ENCODE peak calls at places on chromosome 6, in six cellular contexts. One of them, this sample, is unnamed.

GRCh38 chr6:170174771-170175643 is 115.9 kb downstream of the DLL1 start:
- DNase-seq in nephron progenitor cell: no peak
- DNase-seq in CD8-positive, alpha-beta T cell: no peak
- DNase-seq in psoas muscle: peak; percentile 44
- DNase-seq in suprapubic skin: peak; percentile 56
- DNase-seq in lung: no peak
- DNase-seq in this sample: peak; percentile 66

GRCh38 chr6:129501401-129502051 is 208.5 kb downstream of the ARHGAP18 start:
- DNase-seq in nephron progenitor cell: peak; percentile 27
- DNase-seq in CD8-positive, alpha-beta T cell: no peak
- DNase-seq in psoas muscle: peak; percentile 71
- DNase-seq in suprapubic skin: no peak
- DNase-seq in lung: peak; percentile 66
- DNase-seq in this sample: peak; percentile 71

GRCh38 chr6:67544851-67545452 is 1090.1 kb upstream of the ADGRB3 start:
- DNase-seq in nephron progenitor cell: no peak
- DNase-seq in CD8-positive, alpha-beta T cell: no peak
- DNase-seq in psoas muscle: no peak
- DNase-seq in suprapubic skin: no peak
- DNase-seq in lung: no peak
- DNase-seq in this sample: no peak

GRCh38 chr6:130322673-130323268 is 43.0 kb upstream of the TMEM200A start:
- DNase-seq in nephron progenitor cell: peak; percentile 33
- DNase-seq in CD8-positive, alpha-beta T cell: peak; percentile 42
- DNase-seq in psoas muscle: peak; percentile 53
- DNase-seq in suprapubic skin: no peak
- DNase-seq in lung: no peak
- DNase-seq in this sample: no peak

GRCh38 chr6:40425192-40425919 is 161.8 kb downstream of the LRFN2 start:
- DNase-seq in nephron progenitor cell: no peak
- DNase-seq in CD8-positive, alpha-beta T cell: no peak
- DNase-seq in psoas muscle: no peak
- DNase-seq in suprapubic skin: no peak
- DNase-seq in lung: no peak
- DNase-seq in this sample: no peak

GRCh38 chr6:135115411-135116293 is 61.0 kb upstream of the HBS1L start:
- DNase-seq in nephron progenitor cell: no peak
- DNase-seq in CD8-positive, alpha-beta T cell: no peak
- DNase-seq in psoas muscle: no peak
- DNase-seq in suprapubic skin: no peak
- DNase-seq in lung: no peak
- DNase-seq in this sample: no peak

GRCh38 chr6:19860235-19860877 is 23.2 kb downstream of the ID4 start:
- DNase-seq in nephron progenitor cell: no peak
- DNase-seq in CD8-positive, alpha-beta T cell: no peak
- DNase-seq in psoas muscle: no peak
- DNase-seq in suprapubic skin: no peak
- DNase-seq in lung: peak; percentile 41
- DNase-seq in this sample: no peak

GRCh38 chr6:69705954-69706353 is 90.9 kb downstream of the LMBRD1 start:
- DNase-seq in nephron progenitor cell: no peak
- DNase-seq in CD8-positive, alpha-beta T cell: no peak
- DNase-seq in psoas muscle: no peak
- DNase-seq in suprapubic skin: no peak
- DNase-seq in lung: no peak
- DNase-seq in this sample: no peak

GRCh38 chr6:56532766-56533551 is 109.7 kb downstream of the DST start:
- DNase-seq in nephron progenitor cell: no peak
- DNase-seq in CD8-positive, alpha-beta T cell: no peak
- DNase-seq in psoas muscle: no peak
- DNase-seq in suprapubic skin: no peak
- DNase-seq in lung: no peak
- DNase-seq in this sample: no peak

GRCh38 chr6:163773646-163774045 is 359.1 kb downstream of the QKI start:
- DNase-seq in nephron progenitor cell: no peak
- DNase-seq in CD8-positive, alpha-beta T cell: no peak
- DNase-seq in psoas muscle: no peak
- DNase-seq in suprapubic skin: no peak
- DNase-seq in lung: no peak
- DNase-seq in this sample: no peak

GRCh38 chr6:134948142-134948541 is 1.8 kb downstream of the ALDH8A1 start:
- DNase-seq in nephron progenitor cell: no peak
- DNase-seq in CD8-positive, alpha-beta T cell: no peak
- DNase-seq in psoas muscle: no peak
- DNase-seq in suprapubic skin: no peak
- DNase-seq in lung: no peak
- DNase-seq in this sample: no peak

GRCh38 chr6:5172057-5172683 is 87.0 kb downstream of the PPP1R3G start:
- DNase-seq in nephron progenitor cell: peak; percentile 29
- DNase-seq in CD8-positive, alpha-beta T cell: no peak
- DNase-seq in psoas muscle: no peak
- DNase-seq in suprapubic skin: no peak
- DNase-seq in lung: no peak
- DNase-seq in this sample: no peak

GRCh38 chr6:138403801-138404665 is at the start of gene HEBP2:
- DNase-seq in nephron progenitor cell: peak; percentile 97
- DNase-seq in CD8-positive, alpha-beta T cell: peak; percentile 89
- DNase-seq in psoas muscle: peak; percentile 98
- DNase-seq in suprapubic skin: peak; percentile 97
- DNase-seq in lung: peak; percentile 97
- DNase-seq in this sample: peak; percentile 95

GRCh38 chr6:138404666-138405337 is 779 bp downstream of the HEBP2 start:
- DNase-seq in nephron progenitor cell: peak; percentile 33
- DNase-seq in CD8-positive, alpha-beta T cell: peak; percentile 7
- DNase-seq in psoas muscle: peak; percentile 55
- DNase-seq in suprapubic skin: no peak
- DNase-seq in lung: no peak
- DNase-seq in this sample: no peak

GRCh38 chr6:138405816-138406403 is 1.9 kb downstream of the HEBP2 start:
- DNase-seq in nephron progenitor cell: no peak
- DNase-seq in CD8-positive, alpha-beta T cell: no peak
- DNase-seq in psoas muscle: no peak
- DNase-seq in suprapubic skin: no peak
- DNase-seq in lung: no peak
- DNase-seq in this sample: no peak

GRCh38 chr6:138403324-138403800 is 661 bp upstream of the HEBP2 start:
- DNase-seq in nephron progenitor cell: peak; percentile 54
- DNase-seq in CD8-positive, alpha-beta T cell: peak; percentile 18
- DNase-seq in psoas muscle: peak; percentile 74
- DNase-seq in suprapubic skin: peak; percentile 76
- DNase-seq in lung: peak; percentile 39
- DNase-seq in this sample: no peak

DNA sequence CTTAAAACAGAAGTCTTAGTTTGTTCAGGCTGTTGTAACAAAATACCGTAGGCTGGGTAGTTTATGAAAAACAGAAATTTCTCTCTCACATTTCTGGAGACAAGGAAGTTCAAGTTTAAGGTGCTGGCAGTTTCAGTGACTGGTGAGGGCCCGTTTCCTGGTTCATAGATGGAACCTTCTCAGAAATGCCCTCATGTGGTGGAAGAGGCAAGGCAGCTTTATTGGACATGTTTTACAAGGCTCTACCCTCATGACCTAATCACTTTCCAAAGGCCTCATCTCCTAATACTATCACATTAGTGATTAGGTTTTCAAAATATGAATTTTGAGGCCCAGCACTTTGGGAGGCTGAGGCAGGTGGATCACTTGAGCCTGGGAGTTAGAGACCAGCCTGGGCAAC is 2.4 kb downstream of the HEBP2 start:
- DNase-seq in nephron progenitor cell: no peak
- DNase-seq in CD8-positive, alpha-beta T cell: no peak
- DNase-seq in psoas muscle: no peak
- DNase-seq in suprapubic skin: no peak
- DNase-seq in lung: no peak
- DNase-seq in this sample: no peak
- TF ChIP-seq CTCF in nephron progenitor cell: no peak
- TF ChIP-seq CTCF in CD8-positive, alpha-beta T cell: no peak
- TF ChIP-seq CTCF in psoas muscle: no peak
- TF ChIP-seq CTCF in suprapubic skin: no peak
- TF ChIP-seq CTCF in lung: no peak
- TF ChIP-seq CTCF in this sample: no peak

DNA sequence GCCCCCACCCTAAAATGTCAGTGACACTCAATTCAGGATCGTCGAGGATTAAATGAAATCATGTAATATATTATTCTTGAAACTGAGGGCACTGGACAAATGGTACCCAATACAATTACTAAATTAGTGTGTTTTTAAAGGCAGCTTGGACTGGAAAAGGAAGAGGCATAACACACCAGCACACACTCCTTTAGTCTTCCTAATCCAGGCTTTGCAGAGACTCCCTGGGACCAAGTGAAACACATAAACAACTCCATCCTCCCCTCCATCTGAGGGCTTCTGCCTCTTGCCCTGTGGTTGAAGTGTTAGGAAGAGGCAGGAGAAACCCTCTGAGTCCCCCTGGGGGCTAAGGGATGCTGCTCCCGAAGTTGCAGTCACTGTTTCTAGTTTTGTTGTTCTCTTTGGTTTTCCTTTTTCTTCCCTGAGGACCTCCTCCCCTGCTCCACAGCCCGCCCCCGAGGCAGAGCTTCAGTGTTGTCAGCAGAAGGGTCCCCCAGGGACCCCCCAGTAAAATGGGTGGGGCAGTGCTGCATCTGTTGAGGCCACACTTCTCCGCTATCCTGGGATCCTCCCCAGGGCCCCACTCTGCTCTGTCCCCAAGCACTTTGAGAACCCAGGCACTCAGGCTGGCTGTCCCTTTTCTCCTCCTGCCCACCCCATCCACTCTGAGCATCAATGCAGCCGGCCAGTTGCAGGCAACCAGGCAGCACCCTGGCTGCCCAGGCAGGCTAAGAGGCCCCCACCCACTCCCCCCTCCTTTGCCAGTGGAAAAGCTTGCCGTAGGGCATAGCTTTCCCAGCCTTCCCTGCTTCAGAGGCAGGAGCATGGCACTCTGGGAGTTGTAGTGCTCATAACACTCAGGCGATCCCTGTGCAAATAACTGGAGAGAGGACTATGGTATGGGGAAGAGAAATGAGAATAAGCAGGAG is 5.9 kb downstream of the TMEM63B start:
- DNase-seq in nephron progenitor cell: peak; percentile 42
- DNase-seq in CD8-positive, alpha-beta T cell: no peak
- DNase-seq in psoas muscle: peak; percentile 79
- DNase-seq in suprapubic skin: no peak
- DNase-seq in lung: peak; percentile 78
- DNase-seq in this sample: no peak
- TF ChIP-seq CTCF in nephron progenitor cell: no peak
- TF ChIP-seq CTCF in CD8-positive, alpha-beta T cell: no peak
- TF ChIP-seq CTCF in psoas muscle: no peak
- TF ChIP-seq CTCF in suprapubic skin: no peak
- TF ChIP-seq CTCF in lung: no peak
- TF ChIP-seq CTCF in this sample: no peak

GRCh38 chr6:160348552-160349441 is 619 bp downstream of the SLC22A3 start:
- DNase-seq in nephron progenitor cell: peak; percentile 55
- DNase-seq in CD8-positive, alpha-beta T cell: no peak
- DNase-seq in psoas muscle: peak; percentile 69
- DNase-seq in suprapubic skin: no peak
- DNase-seq in lung: peak; percentile 54
- DNase-seq in this sample: no peak
- TF ChIP-seq CTCF in nephron progenitor cell: no peak
- TF ChIP-seq CTCF in CD8-positive, alpha-beta T cell: no peak
- TF ChIP-seq CTCF in psoas muscle: peak; percentile 27
- TF ChIP-seq CTCF in suprapubic skin: no peak
- TF ChIP-seq CTCF in lung: no peak
- TF ChIP-seq CTCF in this sample: peak; percentile 58

DNA sequence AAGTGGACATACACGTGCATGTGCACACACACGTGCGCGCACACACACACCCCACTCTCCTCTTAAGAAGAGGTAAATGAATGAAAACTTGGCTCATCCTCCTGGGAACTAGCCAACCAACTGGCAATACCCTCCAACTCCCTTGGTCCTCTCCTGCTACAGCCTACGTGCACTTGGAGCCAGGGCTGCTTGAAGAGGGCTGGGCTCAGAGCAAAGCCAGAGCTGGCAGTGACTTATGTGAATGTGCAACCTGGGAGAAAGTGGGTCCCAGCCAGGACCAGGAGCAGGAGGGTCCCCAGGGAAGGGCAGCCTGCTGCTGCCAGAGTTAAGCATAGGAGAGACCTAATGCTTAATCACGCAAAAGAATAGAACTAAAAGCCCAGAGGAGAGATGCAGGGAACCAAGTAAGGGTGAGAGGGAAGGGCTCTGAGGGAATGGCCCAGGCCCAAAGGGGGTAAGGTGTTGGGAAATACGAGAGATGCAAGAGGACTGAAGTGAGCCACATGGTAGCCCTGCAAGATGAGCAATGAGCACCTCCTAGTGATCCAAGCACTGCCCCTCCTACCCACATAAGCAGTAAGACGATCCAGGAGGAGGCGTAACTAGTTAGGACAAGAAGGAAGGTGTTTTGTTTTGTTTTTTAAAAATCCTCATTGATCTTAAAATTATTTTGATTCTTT is 24.7 kb downstream of the TRAF3IP2 start:
- DNase-seq in nephron progenitor cell: no peak
- DNase-seq in CD8-positive, alpha-beta T cell: no peak
- DNase-seq in psoas muscle: peak; percentile 68
- DNase-seq in suprapubic skin: no peak
- DNase-seq in lung: no peak
- DNase-seq in this sample: no peak
- TF ChIP-seq CTCF in nephron progenitor cell: no peak
- TF ChIP-seq CTCF in CD8-positive, alpha-beta T cell: no peak
- TF ChIP-seq CTCF in psoas muscle: no peak
- TF ChIP-seq CTCF in suprapubic skin: no peak
- TF ChIP-seq CTCF in lung: no peak
- TF ChIP-seq CTCF in this sample: no peak

GRCh38 chr6:45184040-45184439 is 144.1 kb upstream of the RUNX2 start:
- DNase-seq in nephron progenitor cell: no peak
- DNase-seq in CD8-positive, alpha-beta T cell: no peak
- DNase-seq in psoas muscle: no peak
- DNase-seq in suprapubic skin: no peak
- DNase-seq in lung: no peak
- DNase-seq in this sample: no peak
- TF ChIP-seq CTCF in nephron progenitor cell: no peak
- TF ChIP-seq CTCF in CD8-positive, alpha-beta T cell: no peak
- TF ChIP-seq CTCF in psoas muscle: no peak
- TF ChIP-seq CTCF in suprapubic skin: no peak
- TF ChIP-seq CTCF in lung: no peak
- TF ChIP-seq CTCF in this sample: no peak

DNA sequence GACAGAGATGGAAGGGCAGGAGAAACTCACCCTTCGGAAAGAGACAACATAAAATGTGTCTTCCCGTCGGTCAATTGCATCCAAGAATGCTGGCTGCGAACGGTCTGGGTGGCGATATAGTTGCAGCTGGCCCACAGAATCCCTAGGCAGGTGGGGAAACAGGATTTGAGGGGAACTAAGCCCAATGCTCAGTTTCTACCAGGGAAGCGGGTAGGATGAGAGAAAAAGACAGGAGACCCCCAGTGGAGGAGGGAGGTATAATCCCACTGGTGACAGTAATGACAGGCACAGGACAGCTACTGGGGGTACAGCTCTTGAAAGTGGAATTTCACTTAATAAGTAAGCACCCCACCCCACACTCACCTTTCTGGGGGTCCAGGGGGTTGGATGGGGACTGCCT is 7.5 kb upstream of the TNXB start:
- DNase-seq in nephron progenitor cell: no peak
- DNase-seq in CD8-positive, alpha-beta T cell: no peak
- DNase-seq in psoas muscle: no peak
- DNase-seq in suprapubic skin: no peak
- DNase-seq in lung: no peak
- DNase-seq in this sample: no peak
- TF ChIP-seq CTCF in nephron progenitor cell: peak; percentile 47
- TF ChIP-seq CTCF in CD8-positive, alpha-beta T cell: peak; percentile 37
- TF ChIP-seq CTCF in psoas muscle: peak; percentile 17
- TF ChIP-seq CTCF in suprapubic skin: no peak
- TF ChIP-seq CTCF in lung: peak; percentile 3
- TF ChIP-seq CTCF in this sample: peak; percentile 70

This sample was measured in type B pancreatic cell.